ENCODE peak calls at places on chromosomes 7 and 10, in eight cellular contexts. W is mammary epithelial cell, X is fibroblast of lung, O is SK-N-SH, R is AG04450, L is GM23248, K is adipocyte, Z is cardiac muscle cell. Y is an unnamed sample.

GRCh38 chr7:309586-310228 is 19.7 kb downstream of the FOXL3 start:
- DNase-seq in W (no peak), X (no peak), O (no peak), R (no peak), L (no peak), K (no peak), Z (no peak), Y (peak; percentile 69)

GRCh38 chr7:44294325-44295069 is 30.9 kb downstream of the CAMK2B start:
- DNase-seq in W (no peak), X (no peak), O (peak; percentile 33), R (no peak), L (no peak), K (no peak), Z (no peak), Y (peak; percentile 73)

GRCh38 chr7:157753713-157754415 is 417.1 kb downstream of the DNAJB6 start:
- DNase-seq in W (no peak), X (no peak), O (no peak), R (no peak), L (no peak), K (no peak), Z (no peak), Y (peak; percentile 85)

GRCh38 chr7:30351274-30351673 is 66.9 kb downstream of the ZNRF2 start:
- DNase-seq in W (no peak), X (no peak), O (no peak), R (no peak), L (no peak), K (no peak), Z (no peak), Y (no peak)

GRCh38 chr7:122885583-122886356 is 490 bp downstream of the CADPS2 start:
- DNase-seq in W (peak; percentile 57), X (peak; percentile 43), O (peak; percentile 79), R (no peak), L (peak; percentile 52), K (peak; percentile 75), Z (peak; percentile 63), Y (peak; percentile 93)

GRCh38 chr7:120163449-120163848 is 109.5 kb upstream of the KCND2 start:
- DNase-seq in W (no peak), X (no peak), O (no peak), R (no peak), L (no peak), K (no peak), Z (no peak), Y (no peak)

GRCh38 chr10:3451516-3452185 is 279.1 kb upstream of the PITRM1 start:
- DNase-seq in W (no peak), X (no peak), O (no peak), R (no peak), L (peak; percentile 62), K (no peak), Z (no peak), Y (no peak)

GRCh38 chr7:38105874-38106483 is 72.1 kb upstream of the STARD3NL start:
- DNase-seq in W (peak; percentile 16), X (peak; percentile 63), O (peak; percentile 45), R (peak; percentile 18), L (peak; percentile 72), K (peak; percentile 88), Z (peak; percentile 67), Y (no peak)

GRCh38 chr10:124510536-124511158 is 49.0 kb downstream of the LHPP start:
- DNase-seq in W (no peak), X (no peak), O (no peak), R (no peak), L (no peak), K (no peak), Z (no peak), Y (no peak)

GRCh38 chr10:66180651-66181318 is 745.1 kb upstream of the LRRTM3 start:
- DNase-seq in W (peak; percentile 40), X (peak; percentile 77), O (peak; percentile 47), R (peak; percentile 21), L (peak; percentile 64), K (peak; percentile 81), Z (peak; percentile 71), Y (peak; percentile 60)

GRCh38 chr7:112740667-112741066 is 49.5 kb downstream of the TMEM168 start:
- DNase-seq in W (no peak), X (no peak), O (no peak), R (no peak), L (no peak), K (no peak), Z (no peak), Y (no peak)

GRCh38 chr10:101780818-101781654 is 2.2 kb downstream of the NPM3 start:
- DNase-seq in W (peak; percentile 50), X (peak; percentile 53), O (peak; percentile 94), R (peak; percentile 30), L (peak; percentile 79), K (peak; percentile 82), Z (peak; percentile 80), Y (peak; percentile 99)

GRCh38 chr7:131431289-131431688 is 103.6 kb downstream of the MKLN1 start:
- DNase-seq in W (peak; percentile 96), X (peak; percentile 51), O (no peak), R (no peak), L (peak; percentile 74), K (no peak), Z (no peak), Y (peak; percentile 14)

GRCh38 chr10:84256510-84257342 is 11.9 kb downstream of the RGR start:
- DNase-seq in W (peak; percentile 16), X (peak; percentile 44), O (no peak), R (no peak), L (peak; percentile 69), K (peak; percentile 41), Z (peak; percentile 52), Y (no peak)

GRCh38 chr10:8369666-8370065 is 315.2 kb downstream of the GATA3 start:
- DNase-seq in W (peak; percentile 87), X (no peak), O (no peak), R (no peak), L (no peak), K (no peak), Z (no peak), Y (no peak)

GRCh38 chr7:5656233-5656632 is 125.2 kb downstream of the RNF216 start:
- DNase-seq in W (no peak), X (no peak), O (no peak), R (no peak), L (no peak), K (no peak), Z (no peak), Y (no peak)
- H3K9me3 ChIP-seq in W (no peaks in the 10 kb centered on the region), X (no peaks in the 10 kb centered on the region), O (no peaks in the 10 kb centered on the region), R (no peaks in the 10 kb centered on the region), L (no peaks in the 10 kb centered on the region), K (no peaks in the 10 kb centered on the region), Z (no peaks in the 10 kb centered on the region), Y (no peaks in the 10 kb centered on the region)

GRCh38 chr10:98289802-98290209 is 21.8 kb upstream of the LOXL4 start:
- DNase-seq in W (no peak), X (no peak), O (no peak), R (no peak), L (no peak), K (no peak), Z (no peak), Y (no peak)

DNA sequence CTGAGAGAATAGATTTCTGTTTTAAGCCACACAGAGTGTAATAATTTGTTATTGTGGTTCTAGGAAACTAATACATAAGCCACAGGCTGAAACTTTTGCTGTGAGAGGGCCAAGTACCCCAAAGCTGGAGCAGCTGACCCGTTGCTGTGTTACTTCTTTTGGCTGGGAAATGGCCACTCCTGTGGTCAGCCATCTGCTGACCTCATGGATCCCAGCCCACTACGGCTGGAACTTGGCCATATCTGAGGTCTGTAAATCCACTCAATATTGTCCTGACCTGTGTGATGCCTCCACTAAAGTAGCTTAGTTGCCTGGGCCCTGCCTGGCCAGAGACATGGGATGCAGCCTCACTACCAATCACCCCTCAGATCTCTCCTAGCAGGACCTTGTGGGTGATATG is 17.4 kb upstream of the LOXL4 start:
- DNase-seq in W (no peak), X (peak; percentile 31), O (no peak), R (no peak), L (no peak), K (no peak), Z (no peak), Y (no peak)
- H3K27me3 ChIP-seq in W (no peaks in the 10 kb centered on the region), X (peaks cover 25% of the 10 kb centered on the region), O (peaks cover 5% of the 10 kb centered on the region), R (peaks cover 29% of the 10 kb centered on the region), L (peaks cover 6% of the 10 kb centered on the region), K (peaks cover 18% of the 10 kb centered on the region), Z (no peaks in the 10 kb centered on the region), Y (peaks cover 31% of the 10 kb centered on the region)

DNA sequence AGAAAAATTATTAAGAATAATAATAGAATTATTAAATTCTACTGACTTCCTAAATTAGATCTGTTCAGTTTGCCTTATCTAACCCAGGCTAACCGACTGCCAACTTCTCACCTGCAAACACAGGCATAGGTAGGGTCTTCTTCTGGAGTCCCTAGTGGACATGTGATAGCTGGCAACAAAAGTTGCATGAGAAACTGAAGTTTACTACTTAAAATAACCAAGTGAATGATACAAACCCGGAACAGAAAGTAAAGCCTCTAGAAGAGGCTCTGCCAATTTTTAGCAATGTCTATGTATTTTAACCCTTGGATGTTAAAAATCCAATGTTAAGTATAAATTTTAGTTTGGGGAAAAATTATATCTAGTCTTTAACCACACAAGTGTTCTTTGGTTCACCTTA is 37.6 kb downstream of the NDUFB2 start:
- DNase-seq in W (no peak), X (no peak), O (no peak), R (no peak), L (no peak), K (no peak), Z (no peak), Y (no peak)
- H3K9me3 ChIP-seq in W (no peaks in the 10 kb centered on the region), X (no peaks in the 10 kb centered on the region), O (no peaks in the 10 kb centered on the region), R (no peaks in the 10 kb centered on the region), L (no peaks in the 10 kb centered on the region), K (no peaks in the 10 kb centered on the region), Z (no peaks in the 10 kb centered on the region), Y (no peaks in the 10 kb centered on the region)

DNA sequence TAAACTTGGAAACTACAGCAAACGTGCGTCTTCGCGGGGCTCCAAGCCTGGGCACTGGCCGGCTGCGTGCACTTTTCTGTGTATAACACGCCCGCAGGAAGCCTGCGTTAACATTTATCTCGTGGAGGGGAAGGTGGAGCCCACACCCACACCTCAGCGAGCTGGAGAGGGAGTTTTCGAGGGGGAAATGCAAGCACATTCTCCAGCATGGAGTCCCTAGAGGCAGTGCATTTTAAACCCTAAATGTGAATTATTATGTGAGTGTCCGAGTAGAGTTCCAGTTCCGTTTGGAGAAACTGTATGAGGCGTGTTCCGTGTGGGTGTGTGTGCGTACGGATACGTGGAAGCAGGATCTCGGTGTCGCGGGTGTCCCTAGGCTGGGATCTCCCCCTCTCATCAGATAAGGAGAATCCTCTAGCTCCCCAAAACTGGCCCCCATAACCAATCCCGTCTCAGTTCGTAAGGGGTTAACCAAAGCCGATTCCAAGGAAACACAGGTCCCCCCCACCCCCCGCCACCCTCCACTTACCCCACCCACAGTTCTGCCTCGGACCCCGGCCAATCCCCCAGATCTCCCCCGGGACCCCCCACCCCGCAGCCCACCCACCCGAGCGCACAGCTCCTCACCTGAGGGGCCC is 403 bp downstream of the CDK6 start:
- DNase-seq in W (no peak), X (peak; percentile 39), O (peak; percentile 49), R (no peak), L (peak; percentile 62), K (peak; percentile 55), Z (no peak), Y (peak; percentile 85)
- H3K27me3 ChIP-seq in W (no peaks in the 10 kb centered on the region), X (no peaks in the 10 kb centered on the region), O (no peaks in the 10 kb centered on the region), R (no peaks in the 10 kb centered on the region), L (no peaks in the 10 kb centered on the region), K (no peaks in the 10 kb centered on the region), Z (no peaks in the 10 kb centered on the region), Y (no peaks in the 10 kb centered on the region)

Y was measured in osteoblast.